ENCODE peak calls at places on chromosomes 5 and 9, in ten cellular contexts. J is NCI-H187 treated with DMSO at 0.1 percent for 48 hours; G is NCI-H1694 treated with DMSO at 0.1 percent for 48 hours; Q is stimulated activated CD4-positive, alpha-beta T cell treated with anti-CD3 and anti-CD28 coated beads, Interleukin-15, amount 100 ng/mL, for 1 hour; L is aorta; I is activated T-cell treated with anti-CD3 and anti-CD28 coated beads, Interleukin-2, amount 50 U/mL, for 4 hours; T is left cardiac atrium; D is cardiac muscle cell; P is G401; N is MM.1S. H is an unnamed sample.

GRCh38 chr9:8845376-8845775 is 1045.8 kb upstream of the DMAC1 start:
- DNase-seq in J (no peak), G (no peak), Q (no peak), L (no peak), I (no peak), T (peak; percentile 20), D (no peak), P (peak; percentile 36), N (no peak), H (no peak)

GRCh38 chr9:2085719-2086515 is 70.8 kb downstream of the SMARCA2 start:
- DNase-seq in J (no peak), G (no peak), Q (no peak), L (no peak), I (no peak), T (no peak), D (no peak), P (no peak), N (no peak), H (no peak)

GRCh38 chr5:157976429-157976828 is 117.5 kb upstream of the CLINT1 start:
- DNase-seq in J (no peak), G (no peak), Q (no peak), L (no peak), I (no peak), T (no peak), D (no peak), P (no peak), N (no peak), H (no peak)

GRCh38 chr9:16813838-16814237 is 56.6 kb downstream of the BNC2 start:
- DNase-seq in J (no peak), G (no peak), Q (no peak), L (no peak), I (no peak), T (no peak), D (no peak), P (no peak), N (no peak), H (no peak)

GRCh38 chr5:65808261-65808741 is 86.3 kb downstream of the NLN start:
- DNase-seq in J (no peak), G (peak; percentile 60), Q (no peak), L (no peak), I (no peak), T (no peak), D (no peak), P (peak; percentile 81), N (no peak), H (no peak)

GRCh38 chr9:34589656-34590375 is at the start of gene CNTFR:
- DNase-seq in J (no peak), G (no peak), Q (no peak), L (no peak), I (no peak), T (peak; percentile 58), D (peak; percentile 81), P (peak; percentile 86), N (no peak), H (no peak)

GRCh38 chr5:137264573-137264972 is 234.6 kb downstream of the SPOCK1 start:
- DNase-seq in J (no peak), G (no peak), Q (no peak), L (no peak), I (no peak), T (no peak), D (peak; percentile 26), P (no peak), N (no peak), H (no peak)

GRCh38 chr5:891117-891836 is 1.3 kb downstream of the BRD9 start:
- DNase-seq in J (no peak), G (no peak), Q (no peak), L (no peak), I (no peak), T (no peak), D (no peak), P (peak; percentile 46), N (no peak), H (no peak)

GRCh38 chr9:94929373-94929764 is 202.9 kb downstream of the AOPEP start:
- DNase-seq in J (no peak), G (no peak), Q (no peak), L (no peak), I (no peak), T (peak; percentile 79), D (no peak), P (no peak), N (no peak), H (no peak)

GRCh38 chr9:91951944-91952520 is 2.0 kb upstream of the ROR2 start:
- DNase-seq in J (no peak), G (no peak), Q (no peak), L (no peak), I (no peak), T (no peak), D (no peak), P (no peak), N (no peak), H (no peak)

GRCh38 chr5:34685485-34686197 is 29.5 kb downstream of the RAI14 start:
- DNase-seq in J (no peak), G (no peak), Q (no peak), L (no peak), I (no peak), T (no peak), D (no peak), P (no peak), N (no peak), H (no peak)

GRCh38 chr5:170861855-170862766 is at the start of gene RANBP17:
- DNase-seq in J (no peak), G (peak; percentile 16), Q (no peak), L (peak; percentile 54), I (no peak), T (peak; percentile 51), D (peak; percentile 89), P (peak; percentile 35), N (no peak), H (no peak)

GRCh38 chr9:136645343-136645902 is 17.3 kb upstream of the EGFL7 start:
- DNase-seq in J (no peak), G (no peak), Q (no peak), L (no peak), I (no peak), T (no peak), D (no peak), P (no peak), N (no peak), H (no peak)